ENCODE peak calls at places on chromosomes 6 and 20, in six cellular contexts. X, A, F, J, Y and T are unnamed samples.

GRCh38 chr6:43811101-43812099 is 41.4 kb downstream of the VEGFA start:
- DNase-seq in X (no peak), A (peak; percentile 52), F (no peak), J (no peak), Y (no peak), T (no peak)

GRCh38 chr6:79810878-79811277 is 136.5 kb downstream of the ELOVL4 start:
- DNase-seq in X (no peak), A (no peak), F (no peak), J (no peak), Y (no peak), T (no peak)

GRCh38 chr20:43916875-43917371 is 2.3 kb downstream of the TOX2 start:
- DNase-seq in X (no peak), A (no peak), F (no peak), J (no peak), Y (no peak), T (peak; percentile 35)

GRCh38 chr20:41387433-41387832 is 20.8 kb upstream of the EMILIN3 start:
- DNase-seq in X (no peak), A (no peak), F (no peak), J (no peak), Y (no peak), T (no peak)

GRCh38 chr20:50412069-50412468 is 98.1 kb upstream of the PTPN1 start:
- DNase-seq in X (no peak), A (peak; percentile 54), F (no peak), J (no peak), Y (no peak), T (no peak)

GRCh38 chr6:118325220-118325860 is 222.8 kb upstream of the PLN start:
- DNase-seq in X (no peak), A (no peak), F (no peak), J (no peak), Y (no peak), T (no peak)

GRCh38 chr6:106076139-106076538 is 10.0 kb upstream of the PRDM1 start:
- DNase-seq in X (no peak), A (no peak), F (no peak), J (no peak), Y (no peak), T (no peak)

GRCh38 chr6:5562277-5562676 is 301.0 kb downstream of the FARS2 start:
- DNase-seq in X (no peak), A (no peak), F (no peak), J (no peak), Y (no peak), T (no peak)

GRCh38 chr6:71284785-71285184 is 3.8 kb upstream of the OGFRL1 start:
- DNase-seq in X (no peak), A (no peak), F (no peak), J (no peak), Y (no peak), T (peak; percentile 43)

GRCh38 chr6:77880501-77880900 is 227.7 kb downstream of the MEI4 start:
- DNase-seq in X (peak; percentile 10), A (no peak), F (no peak), J (no peak), Y (no peak), T (no peak)

GRCh38 chr6:158205220-158205944 is 37.2 kb downstream of the GTF2H5 start:
- DNase-seq in X (peak; percentile 8), A (no peak), F (no peak), J (no peak), Y (peak; percentile 53), T (no peak)

GRCh38 chr6:36368921-36369880 is 18.3 kb downstream of the ETV7 start:
- DNase-seq in X (no peak), A (no peak), F (no peak), J (no peak), Y (no peak), T (no peak)

GRCh38 chr6:84870693-84871092 is 106.3 kb upstream of the TBX18 start:
- DNase-seq in X (no peak), A (no peak), F (no peak), J (no peak), Y (no peak), T (no peak)

GRCh38 chr20:33686008-33686983 is at the start of gene E2F1:
- DNase-seq in X (peak; percentile 77), A (peak; percentile 97), F (peak; percentile 93), J (peak; percentile 93), Y (peak; percentile 96), T (peak; percentile 96)

GRCh38 chr6:17138033-17138432 is 36.2 kb downstream of the STMND1 start:
- DNase-seq in X (no peak), A (no peak), F (no peak), J (no peak), Y (no peak), T (no peak)

GRCh38 chr6:4660377-4661321 is 115.6 kb upstream of the CDYL start:
- DNase-seq in X (no peak), A (no peak), F (no peak), J (no peak), Y (no peak), T (no peak)

GRCh38 chr6:142395768-142396231 is 94.0 kb downstream of the ADGRG6 start:
- DNase-seq in X (no peak), A (no peak), F (no peak), J (no peak), Y (no peak), T (no peak)

GRCh38 chr6:156957931-156958547 is 180.9 kb downstream of the ARID1B start:
- DNase-seq in X (no peak), A (no peak), F (no peak), J (no peak), Y (no peak), T (no peak)

GRCh38 chr6:156954191-156954590 is 177.0 kb downstream of the ARID1B start:
- DNase-seq in X (no peak), A (no peak), F (no peak), J (no peak), Y (no peak), T (no peak)

GRCh38 chr6:156954781-156955180 is 177.6 kb downstream of the ARID1B start:
- DNase-seq in X (no peak), A (no peak), F (no peak), J (no peak), Y (no peak), T (no peak)

GRCh38 chr6:156955494-156956183 is 178.5 kb downstream of the ARID1B start:
- DNase-seq in X (no peak), A (peak; percentile 46), F (no peak), J (no peak), Y (peak; percentile 94), T (no peak)

GRCh38 chr6:156956286-156956685 is 179.1 kb downstream of the ARID1B start:
- DNase-seq in X (no peak), A (no peak), F (no peak), J (no peak), Y (no peak), T (no peak)
- H3K27ac ChIP-seq in X (no peak overlapping the region), A (peak overlapping the region; percentile 12), F (no peak overlapping the region), J (no peak overlapping the region), Y (peak overlapping the region; percentile 72), T (no peak overlapping the region)

GRCh38 chr6:33454009-33454946 is at the start of gene ZBTB9:
- DNase-seq in X (peak; percentile 90), A (peak; percentile 97), F (peak; percentile 93), J (peak; percentile 97), Y (peak; percentile 97), T (peak; percentile 98)
- TF ChIP-seq POLR2A in X (peak; percentile 43), A (peak; percentile 85), F (peak; percentile 71), J (peak; percentile 79), Y (peak; percentile 91), T (peak; percentile 84)

DNA sequence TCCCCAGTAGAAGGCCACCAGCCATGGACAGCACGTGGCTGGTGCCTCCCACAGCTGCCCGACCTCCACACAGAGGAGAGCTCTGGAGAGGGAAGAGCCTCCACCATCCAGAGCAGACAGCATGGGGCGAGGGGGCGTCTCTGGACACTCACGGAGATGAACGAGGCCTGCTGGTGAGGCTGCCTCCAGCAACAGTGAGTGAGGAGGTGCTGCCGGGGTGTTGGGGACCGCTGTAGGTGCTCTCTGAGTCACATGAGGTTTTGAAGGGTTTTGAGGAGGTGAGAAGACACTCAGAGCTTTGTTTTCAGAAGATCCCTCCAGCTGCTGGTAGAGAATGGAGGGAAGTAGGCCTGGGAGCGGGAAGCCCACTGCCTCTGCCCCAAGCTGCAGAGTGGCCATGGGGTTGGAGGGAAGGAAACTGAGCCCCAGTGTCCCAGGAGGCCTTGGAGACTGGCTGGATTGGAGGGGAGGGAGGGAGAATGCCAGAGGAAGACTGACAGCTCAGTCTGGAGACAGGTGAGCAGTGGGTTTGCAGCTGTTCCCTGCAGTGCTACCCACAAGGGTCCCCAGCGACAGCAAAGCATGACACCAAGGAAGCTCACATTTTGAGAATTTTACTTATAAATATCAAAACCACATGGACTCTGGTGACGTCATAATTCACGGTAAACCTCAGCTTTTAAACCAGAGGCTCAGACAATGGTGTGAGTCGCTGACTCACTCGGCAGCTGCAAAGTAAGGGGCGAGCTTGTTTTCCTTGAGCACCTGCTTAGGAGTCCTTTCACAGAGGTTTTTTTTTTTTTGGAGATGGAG is 65.4 kb downstream of the THBS2 start:
- DNase-seq in X (no peak), A (no peak), F (no peak), J (no peak), Y (no peak), T (no peak)
- H3K27ac ChIP-seq in X (no peak overlapping the region), A (no peak overlapping the region), F (no peak overlapping the region), J (no peak overlapping the region), Y (no peak overlapping the region), T (no peak overlapping the region)

DNA sequence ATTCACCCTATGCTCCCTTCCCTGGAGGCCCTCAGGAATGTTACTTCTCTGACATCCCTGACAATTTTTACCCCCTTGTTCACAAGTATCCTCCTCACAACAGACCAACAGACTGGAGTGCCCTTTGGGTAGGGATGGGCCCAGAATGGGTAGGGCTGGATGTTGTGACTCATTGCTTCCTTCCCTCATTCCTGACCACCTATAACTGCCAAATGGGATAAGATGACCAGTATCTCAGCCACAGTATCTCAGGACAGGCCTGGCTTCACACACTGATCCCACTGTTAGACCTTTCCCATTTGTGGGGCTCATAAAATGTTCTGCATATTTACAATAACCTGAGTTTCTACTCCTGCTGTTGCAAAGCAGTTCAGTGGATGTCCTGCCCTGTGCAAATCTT is 223.0 kb upstream of the LRFN2 start:
- DNase-seq in X (no peak), A (no peak), F (peak; percentile 6), J (no peak), Y (no peak), T (no peak)
- TF ChIP-seq POLR2A in X (no peak), A (no peak), F (no peak), J (no peak), Y (no peak), T (no peak)

GRCh38 chr20:47334022-47334551 is 22.4 kb downstream of the ZMYND8 start:
- DNase-seq in X (no peak), A (peak; percentile 47), F (peak; percentile 91), J (no peak), Y (peak; percentile 65), T (no peak)
- H3K27ac ChIP-seq in X (peak overlapping the region; percentile 23), A (peak overlapping the region; percentile 90), F (peak overlapping the region; percentile 97), J (peak overlapping the region; percentile 43), Y (peak overlapping the region; percentile 87), T (peak overlapping the region; percentile 88)